ENCODE peak calls at places on chromosomes 16 and 17, in five cellular contexts. Q, K, A, N and Y are unnamed samples.

GRCh38 chr17:74458835-74459234 is 7.6 kb upstream of the CD300A start:
- DNase-seq in K (no peak), Q (no peak), A (no peak), N (no peak), Y (no peak)

GRCh38 chr17:58534901-58535421 is 20.5 kb upstream of the MTMR4 start:
- DNase-seq in K (no peak), Q (no peak), N (no peak), A (no peak), Y (no peak)

GRCh38 chr16:3577302-3577752 is at the start of gene NLRC3:
- DNase-seq in K (no peak), A (no peak), N (peak; percentile 60), Q (no peak), Y (no peak)

GRCh38 chr16:85202631-85203461 is 90.6 kb upstream of the CIBAR2 start:
- DNase-seq in K (no peak), N (no peak), Q (no peak), A (no peak), Y (peak; percentile 64)

GRCh38 chr17:19291646-19292376 is 54.6 kb downstream of the EPN2 start:
- DNase-seq in Q (no peak), A (no peak), N (no peak), K (no peak), Y (no peak)

GRCh38 chr17:77107506-77108433 is 33.0 kb upstream of the SEC14L1 start:
- DNase-seq in Q (no peak), K (no peak), A (no peak), N (peak; percentile 73), Y (no peak)

GRCh38 chr16:11668590-11669379 is 530 bp downstream of the SNN start:
- DNase-seq in A (no peak), Q (no peak), N (no peak), K (no peak), Y (no peak)

GRCh38 chr17:7014995-7015586 is 2.7 kb downstream of the RNASEK start:
- DNase-seq in K (no peak), A (no peak), Q (no peak), N (peak; percentile 88), Y (peak; percentile 29)

GRCh38 chr17:17792551-17793377 is 44.0 kb downstream of the SREBF1 start:
- DNase-seq in A (peak; percentile 44), Q (peak; percentile 36), N (peak; percentile 75), K (no peak), Y (no peak)

GRCh38 chr16:56944954-56945839 is 13.3 kb downstream of the HERPUD1 start:
- DNase-seq in N (no peak), Q (no peak), K (no peak), A (no peak), Y (no peak)

GRCh38 chr16:84109598-84110325 is 7.0 kb downstream of the MBTPS1 start:
- DNase-seq in K (no peak), N (no peak), Q (no peak), A (no peak), Y (no peak)

GRCh38 chr17:67411396-67411795 is 34.3 kb downstream of the PITPNC1 start:
- DNase-seq in A (no peak), K (no peak), Q (no peak), N (no peak), Y (no peak)

GRCh38 chr16:23258919-23259237 is 43.2 kb upstream of the SCNN1B start:
- DNase-seq in A (no peak), N (no peak), K (no peak), Q (no peak), Y (no peak)